ENCODE peak calls at places on chromosomes 5 and 9, in four cellular contexts. V is CD4-positive, alpha-beta T cell; L is Calu3; F is right lobe of liver. J is an unnamed sample.
A peak's percentile ranks its signal among the peaks of the same experiment; 100 is the strongest.

GRCh38 chr5:134090482-134090881 is 24.0 kb upstream of the TCF7 start:
- DNase-seq in V (peak; percentile 48), F (peak; percentile 32), L (no peak), J (no peak)

GRCh38 chr9:124208571-124208970 is 49.2 kb upstream of the NEK6 start:
- DNase-seq in F (no peak), L (no peak), V (no peak), J (no peak)

GRCh38 chr9:122031806-122032205 is 61.3 kb downstream of the TTLL11 start:
- DNase-seq in L (no peak), V (no peak), F (no peak), J (no peak)

GRCh38 chr5:116441223-116441622 is 133.4 kb downstream of the SEMA6A start:
- DNase-seq in L (no peak), V (no peak), F (no peak), J (no peak)

GRCh38 chr5:11596185-11596584 is 308.1 kb downstream of the CTNND2 start:
- DNase-seq in L (peak; percentile 14), F (no peak), V (no peak), J (no peak)

GRCh38 chr9:129835860-129836223 is 584 bp downstream of the USP20 start:
- DNase-seq in V (no peak), F (no peak), L (peak; percentile 3), J (no peak)

GRCh38 chr9:95991326-95991725 is 115.8 kb downstream of the ERCC6L2 start:
- DNase-seq in L (no peak), V (no peak), F (no peak), J (no peak)

GRCh38 chr5:76953551-76954382 is 922 bp downstream of the CRHBP start:
- DNase-seq in V (no peak), F (no peak), L (peak; percentile 2), J (peak; percentile 64)

GRCh38 chr5:8905021-8905420 is 640.9 kb downstream of the SEMA5A start:
- DNase-seq in L (peak; percentile 11), F (no peak), V (no peak), J (no peak)

GRCh38 chr9:36793277-36793676 is 220.6 kb downstream of the MELK start:
- DNase-seq in V (no peak), L (no peak), F (no peak), J (peak; percentile 23)

GRCh38 chr5:126267435-126267834 is 155.8 kb upstream of the GRAMD2B start:
- DNase-seq in L (no peak), F (no peak), V (no peak), J (no peak)

GRCh38 chr9:5514608-5515260 is 4.4 kb downstream of the PDCD1LG2 start:
- DNase-seq in L (no peak), V (no peak), F (no peak), J (no peak)

GRCh38 chr5:38404667-38405276 is 146.4 kb downstream of the EGFLAM start:
- DNase-seq in F (no peak), V (no peak), L (peak; percentile 41), J (peak; percentile 18)

GRCh38 chr5:57900356-57900944 is 417.8 kb upstream of the ACTBL2 start:
- DNase-seq in V (no peak), L (no peak), F (no peak), J (no peak)

GRCh38 chr5:64074533-64074932 is 91.1 kb upstream of the RNF180 start:
- DNase-seq in V (no peak), F (no peak), L (peak; percentile 26), J (peak; percentile 24)

GRCh38 chr9:115275753-115276152 is 157.8 kb upstream of the TNC start:
- DNase-seq in F (no peak), V (no peak), L (no peak), J (no peak)

GRCh38 chr5:158634713-158635112 is 465.0 kb downstream of the EBF1 start:
- DNase-seq in F (no peak), L (no peak), V (no peak), J (no peak)

GRCh38 chr9:7570107-7570720 is 229.4 kb downstream of the DMAC1 start:
- DNase-seq in F (no peak), L (peak; percentile 49), V (peak; percentile 53), J (peak; percentile 61)

GRCh38 chr9:102631559-102631958 is 363.6 kb upstream of the CYLC2 start:
- DNase-seq in F (no peak), V (no peak), L (no peak), J (no peak)
- TF ChIP-seq CTCF in F (peak; percentile 36), V (no peak), L (no peak), J (no peak)

DNA sequence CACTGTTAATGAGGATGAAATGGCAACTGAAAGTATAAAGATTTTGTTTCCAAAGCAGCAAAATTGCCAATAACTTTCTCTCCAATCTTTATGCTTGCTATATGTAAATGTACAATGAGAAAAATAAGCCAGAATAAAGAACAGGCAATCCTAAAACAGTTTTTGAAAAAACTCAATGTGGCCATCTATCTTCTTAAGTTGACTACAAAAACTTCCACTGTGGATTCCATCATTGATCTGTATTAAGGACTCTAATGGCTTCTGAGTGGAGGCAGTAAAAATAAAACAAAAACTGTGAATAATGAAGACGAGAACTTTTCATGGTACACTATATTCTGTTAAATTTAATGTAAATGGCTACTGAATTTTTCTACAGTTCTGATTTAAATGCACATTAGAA is 382.9 kb downstream of the TMEM232 start:
- DNase-seq in F (no peak), L (no peak), V (no peak), J (no peak)
- TF ChIP-seq CTCF in F (no peak), L (no peak), V (no peak), J (no peak)

GRCh38 chr5:179530069-179530998 is 20.0 kb upstream of the RUFY1 start:
- DNase-seq in L (no peak), F (peak; percentile 79), V (peak; percentile 28), J (peak; percentile 59)
- TF ChIP-seq CTCF in L (no peak), F (peak; percentile 39), V (peak; percentile 52), J (no peak)

DNA sequence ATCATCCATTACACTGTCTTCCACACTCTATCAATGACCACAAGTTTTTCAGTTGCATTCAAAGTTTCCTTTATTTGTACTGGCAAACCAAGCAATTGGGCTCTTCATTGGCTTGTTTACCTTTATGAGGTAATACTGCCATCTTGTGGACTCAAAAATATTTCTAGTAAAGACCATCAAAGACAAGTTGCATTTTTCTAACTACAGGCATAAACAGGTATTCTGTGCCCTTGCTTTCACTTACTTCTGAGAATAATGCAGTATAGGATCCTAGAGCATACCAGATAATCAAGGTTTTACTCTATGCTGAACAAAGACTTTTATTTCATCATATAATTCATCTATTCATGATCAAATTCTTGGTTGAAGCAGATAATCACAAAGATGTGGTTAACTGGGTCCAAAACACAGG is 173.7 kb upstream of the POU5F2 start:
- DNase-seq in L (no peak), F (no peak), V (no peak), J (no peak)
- TF ChIP-seq CTCF in L (peak; percentile 57), F (peak; percentile 64), V (peak; percentile 70), J (peak; percentile 50)

GRCh38 chr9:132201780-132202703 is 40.2 kb downstream of the NTNG2 start:
- DNase-seq in V (no peak), F (no peak), L (no peak), J (peak; percentile 38)
- TF ChIP-seq CTCF in V (no peak), F (no peak), L (no peak), J (no peak)

DNA sequence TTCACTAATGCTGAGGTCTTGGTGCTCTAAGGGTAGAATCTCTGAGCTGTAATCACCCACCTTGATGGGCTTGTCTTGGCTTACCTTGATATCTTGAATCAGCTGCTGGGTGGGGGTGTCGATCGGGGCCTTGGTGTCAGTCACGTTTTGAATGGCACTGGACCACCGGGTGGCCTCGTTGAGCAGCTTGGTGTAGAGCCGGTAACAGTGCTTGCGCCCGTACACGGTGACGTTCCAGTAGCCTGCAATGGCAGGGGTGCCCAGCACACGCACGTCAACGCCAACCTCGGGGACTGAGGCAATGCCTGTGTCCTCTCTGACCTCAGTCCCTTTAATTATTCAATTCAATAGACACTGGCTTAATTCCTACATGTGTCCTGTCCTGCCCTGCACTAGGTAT is 63.1 kb upstream of the RETREG1 start:
- DNase-seq in L (peak; percentile 20), V (no peak), F (no peak), J (no peak)
- TF ChIP-seq CTCF in L (no peak), V (no peak), F (no peak), J (no peak)